ENCODE peak calls at places on chromosomes 11 and 22, in ten cellular contexts. T, L, E, F, B, N, K, H, X and O are unnamed samples.

GRCh38 chr11:76655466-76656086 is 15.0 kb downstream of the LRRC32 start:
- DNase-seq in T (no peak), L (no peak), E (peak; percentile 62), F (no peak), B (no peak), N (no peak), K (no peak), H (peak; percentile 8), X (no peak), O (no peak)

GRCh38 chr22:47847281-47847890 is 1084.9 kb downstream of the TBC1D22A start:
- DNase-seq in T (no peak), L (no peak), E (no peak), F (no peak), B (no peak), N (no peak), K (no peak), H (no peak), X (no peak), O (no peak)

GRCh38 chr22:39634530-39635399 is 64.2 kb downstream of the CACNA1I start:
- DNase-seq in T (no peak), L (peak; percentile 83), E (no peak), F (no peak), B (no peak), N (no peak), K (peak; percentile 70), H (no peak), X (no peak), O (peak; percentile 40)

GRCh38 chr11:31870609-31871309 is 59.6 kb upstream of the PAX6 start:
- DNase-seq in T (no peak), L (peak; percentile 52), E (peak; percentile 55), F (peak; percentile 81), B (peak; percentile 51), N (peak; percentile 53), K (peak; percentile 67), H (peak; percentile 87), X (no peak), O (peak; percentile 47)

GRCh38 chr11:114236829-114237228 is 59.4 kb upstream of the NNMT start:
- DNase-seq in T (no peak), L (peak; percentile 80), E (no peak), F (no peak), B (no peak), N (no peak), K (no peak), H (no peak), X (no peak), O (no peak)

GRCh38 chr11:125286486-125286885 is 121.9 kb downstream of the PKNOX2 start:
- DNase-seq in T (no peak), L (no peak), E (peak; percentile 65), F (no peak), B (no peak), N (no peak), K (no peak), H (no peak), X (no peak), O (no peak)

GRCh38 chr22:26894766-26895485 is 237.5 kb downstream of the MIAT start:
- DNase-seq in T (no peak), L (peak; percentile 79), E (no peak), F (no peak), B (no peak), N (no peak), K (no peak), H (no peak), X (no peak), O (peak; percentile 37)

GRCh38 chr22:46287873-46288751 is 8.6 kb upstream of the GTSE1 start:
- DNase-seq in T (peak; percentile 86), L (no peak), E (no peak), F (no peak), B (peak; percentile 87), N (peak; percentile 74), K (no peak), H (no peak), X (peak; percentile 36), O (peak; percentile 65)

GRCh38 chr22:22870577-22871398 is 16.8 kb upstream of the IGLL5 start:
- DNase-seq in T (no peak), L (no peak), E (no peak), F (no peak), B (no peak), N (no peak), K (no peak), H (no peak), X (no peak), O (no peak)

GRCh38 chr11:43268786-43269185 is 43.0 kb upstream of the API5 start:
- DNase-seq in T (no peak), L (no peak), E (no peak), F (no peak), B (no peak), N (no peak), K (no peak), H (no peak), X (no peak), O (no peak)

GRCh38 chr11:134432776-134433175 is 20.7 kb upstream of the B3GAT1 start:
- DNase-seq in T (no peak), L (no peak), E (no peak), F (no peak), B (no peak), N (no peak), K (no peak), H (no peak), X (no peak), O (no peak)

GRCh38 chr11:35794850-35795249 is 132.3 kb downstream of the TRIM44 start:
- DNase-seq in T (no peak), L (peak; percentile 21), E (no peak), F (no peak), B (no peak), N (no peak), K (no peak), H (no peak), X (no peak), O (no peak)

GRCh38 chr22:28883917-28884753 is 763 bp downstream of the ZNRF3 start:
- DNase-seq in T (peak; percentile 67), L (peak; percentile 50), E (peak; percentile 85), F (peak; percentile 31), B (peak; percentile 28), N (peak; percentile 74), K (peak; percentile 61), H (peak; percentile 63), X (no peak), O (peak; percentile 60)

GRCh38 chr11:88475991-88476418 is 138.5 kb upstream of the CTSC start:
- DNase-seq in T (no peak), L (peak; percentile 26), E (no peak), F (no peak), B (no peak), N (no peak), K (no peak), H (no peak), X (no peak), O (no peak)

GRCh38 chr11:41613321-41613720 is 153.9 kb upstream of the LRRC4C start:
- DNase-seq in T (no peak), L (no peak), E (no peak), F (no peak), B (no peak), N (no peak), K (no peak), H (no peak), X (no peak), O (no peak)

GRCh38 chr11:20021771-20022362 is 138.4 kb downstream of the DBX1 start:
- DNase-seq in T (no peak), L (no peak), E (no peak), F (no peak), B (no peak), N (no peak), K (no peak), H (peak; percentile 26), X (no peak), O (no peak)

GRCh38 chr11:5611627-5612026 is 13.2 kb upstream of the TRIM34 start:
- DNase-seq in T (no peak), L (no peak), E (no peak), F (no peak), B (no peak), N (no peak), K (no peak), H (no peak), X (no peak), O (no peak)
- TF ChIP-seq CTCF in T (no peak), L (no peak), E (peak; percentile 4), F (no peak), B (no peak), N (no peak), K (no peak), H (no peak), X (no peak), O (no peak)

DNA sequence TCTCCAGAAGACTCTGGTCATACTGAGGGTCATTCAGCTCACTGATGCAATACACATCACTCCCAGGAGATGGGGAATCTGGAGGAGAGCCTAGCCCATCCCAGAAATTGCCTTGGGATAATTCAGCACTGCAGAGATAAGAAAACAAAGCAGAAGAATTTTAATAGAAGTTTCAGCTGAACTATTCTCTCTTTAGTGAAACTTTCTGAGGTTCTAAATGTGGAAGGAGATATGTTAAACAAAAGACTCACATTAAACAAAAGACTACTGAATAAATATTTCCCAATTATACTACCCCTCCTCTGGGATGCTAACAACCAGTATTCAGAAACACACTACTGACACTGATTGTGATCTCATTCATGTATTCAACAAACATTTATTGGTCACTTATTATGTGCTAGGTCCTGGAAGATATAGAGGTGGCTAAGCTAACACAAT is 47.8 kb downstream of the C2CD3 start:
- DNase-seq in T (no peak), L (peak; percentile 43), E (no peak), F (no peak), B (no peak), N (no peak), K (no peak), H (no peak), X (no peak), O (no peak)
- TF ChIP-seq CTCF in T (no peak), L (no peak), E (no peak), F (no peak), B (no peak), N (no peak), K (no peak), H (no peak), X (no peak), O (no peak)

GRCh38 chr11:71251761-71252433 is 480 bp downstream of the SHANK2 start:
- DNase-seq in T (no peak), L (no peak), E (no peak), F (peak; percentile 57), B (peak; percentile 48), N (no peak), K (peak; percentile 66), H (peak; percentile 72), X (no peak), O (no peak)
- TF ChIP-seq CTCF in T (peak; percentile 61), L (no peak), E (peak; percentile 40), F (peak; percentile 67), B (peak; percentile 11), N (no peak), K (peak; percentile 19), H (peak; percentile 47), X (peak; percentile 44), O (no peak)

DNA sequence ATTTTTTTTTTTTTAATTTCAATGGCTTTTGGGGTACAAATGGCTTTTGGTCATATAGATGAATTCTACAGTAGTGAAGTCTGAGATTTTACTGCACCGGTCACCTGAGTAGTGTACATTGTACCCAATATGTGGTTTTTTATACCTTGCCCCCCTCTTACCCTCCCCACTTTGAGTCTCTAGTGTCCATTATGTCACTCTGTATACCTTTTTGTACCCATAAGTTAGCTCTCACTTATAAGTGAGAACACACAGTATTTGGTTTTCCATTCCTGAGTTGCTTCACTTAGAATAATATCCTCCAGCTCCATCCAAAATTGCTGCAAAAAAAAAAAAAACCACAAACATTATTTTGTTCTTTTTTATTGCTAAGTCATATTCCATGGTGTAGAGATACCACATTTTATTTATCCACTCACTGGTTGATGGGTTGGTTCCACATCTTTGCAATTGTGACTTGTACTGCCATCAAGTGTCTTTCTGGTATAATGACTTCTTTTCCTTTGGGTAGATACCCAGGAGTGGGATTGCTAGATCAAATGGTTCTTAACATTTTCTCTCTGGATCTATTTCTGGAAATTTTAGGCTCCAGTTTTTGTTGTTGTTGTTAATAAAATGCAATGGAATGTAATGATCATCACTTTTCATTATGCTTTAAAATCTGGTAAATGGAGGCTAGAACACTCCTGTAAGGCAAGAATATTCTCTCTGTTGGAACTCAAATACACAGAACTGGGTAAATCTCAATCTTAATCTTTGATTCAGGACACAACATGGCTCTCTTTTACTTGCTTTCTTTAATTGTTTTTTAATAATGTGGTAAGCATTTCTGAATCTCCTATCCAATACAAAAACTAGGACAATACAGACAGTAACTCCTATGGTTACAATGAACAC is 10.3 kb downstream of the NEAT1 start:
- DNase-seq in T (no peak), L (peak; percentile 71), E (no peak), F (no peak), B (no peak), N (no peak), K (no peak), H (no peak), X (no peak), O (no peak)
- TF ChIP-seq CTCF in T (no peak), L (no peak), E (no peak), F (peak; percentile 53), B (peak; percentile 41), N (peak; percentile 22), K (no peak), H (no peak), X (peak; percentile 7), O (peak; percentile 57)